ENCODE peak calls at places on chromosomes 5 and 9, in eight cellular contexts. O is CD8-positive, alpha-beta T cell; J is dorsolateral prefrontal cortex; D is stomach; T is CD8-positive, alpha-beta memory T cell; L is heart right ventricle; Z is A673; B is mammary epithelial cell. P is an unnamed sample.

GRCh38 chr9:116800885-116801284 is 113.8 kb downstream of the TRIM32 start:
- DNase-seq in O (no peak), J (peak), D (no peak), T (no peak), L (no peak), Z (peak), B (no peak), P (no peak)

GRCh38 chr5:7856855-7857254 is 5.9 kb upstream of the CFAP90 start:
- DNase-seq in O (no peak), J (peak), D (no peak), T (no peak), L (no peak), Z (peak), B (no peak), P (peak)

GRCh38 chr5:13609504-13609903 is 335.0 kb downstream of the DNAH5 start:
- DNase-seq in O (no peak), J (no peak), D (no peak), T (no peak), L (no peak), Z (no peak), B (no peak), P (no peak)

GRCh38 chr9:136546697-136547481 is 1.0 kb upstream of the NOTCH1 start:
- DNase-seq in O (no peak), J (peak), D (peak), T (peak), L (peak), Z (peak), B (peak), P (peak)

GRCh38 chr5:170614071-170614490 is 110.3 kb downstream of the KCNIP1 start:
- DNase-seq in O (no peak), J (no peak), D (no peak), T (no peak), L (no peak), Z (peak), B (no peak), P (no peak)

GRCh38 chr9:131597246-131597645 is 51.9 kb downstream of the PRRT1B start:
- DNase-seq in O (no peak), J (no peak), D (no peak), T (no peak), L (no peak), Z (no peak), B (no peak), P (no peak)

GRCh38 chr5:181260720-181261319 is at the start of gene TRIM52:
- DNase-seq in O (peak), J (peak), D (peak), T (peak), L (peak), Z (peak), B (peak), P (peak)

GRCh38 chr9:114738581-114739316 is 56.8 kb upstream of the TEX48 start:
- DNase-seq in O (peak), J (peak), D (peak), T (peak), L (peak), Z (peak), B (peak), P (peak)

GRCh38 chr5:7970816-7971215 is 101.9 kb downstream of the MTRR start:
- DNase-seq in O (no peak), J (no peak), D (no peak), T (no peak), L (no peak), Z (no peak), B (no peak), P (no peak)

GRCh38 chr9:21567926-21568325 is 85.8 kb upstream of the IFNE start:
- DNase-seq in O (no peak), J (no peak), D (no peak), T (no peak), L (no peak), Z (no peak), B (no peak), P (no peak)

GRCh38 chr5:150945501-150945900 is 40.7 kb upstream of the ZNF300 start:
- DNase-seq in O (no peak), J (no peak), D (no peak), T (no peak), L (no peak), Z (no peak), B (peak), P (no peak)

GRCh38 chr9:121249563-121249962 is 18.4 kb upstream of the GSN start:
- DNase-seq in O (no peak), J (no peak), D (no peak), T (no peak), L (no peak), Z (no peak), B (no peak), P (no peak)

GRCh38 chr5:34676409-34676808 is 20.3 kb downstream of the RAI14 start:
- DNase-seq in O (no peak), J (no peak), D (no peak), T (no peak), L (no peak), Z (no peak), B (peak), P (peak)

GRCh38 chr9:131732636-131733340 is 7.1 kb downstream of the RAPGEF1 start:
- DNase-seq in O (no peak), J (no peak), D (no peak), T (peak), L (no peak), Z (no peak), B (no peak), P (no peak)

GRCh38 chr5:55258339-55258738 is 24.9 kb upstream of the CCNO start:
- DNase-seq in O (no peak), J (no peak), D (no peak), T (no peak), L (no peak), Z (no peak), B (no peak), P (no peak)

GRCh38 chr9:137385061-137385655 is 37.8 kb downstream of the EXD3 start:
- DNase-seq in O (no peak), J (no peak), D (no peak), T (no peak), L (no peak), Z (no peak), B (no peak), P (no peak)

GRCh38 chr9:110744753-110745522 is 76.3 kb downstream of the MUSK start:
- DNase-seq in O (no peak), J (no peak), D (no peak), T (no peak), L (no peak), Z (peak), B (peak), P (no peak)

GRCh38 chr5:10576790-10577189 is 12.9 kb downstream of the ANKRD33B start:
- DNase-seq in O (no peak), J (peak), D (no peak), T (no peak), L (no peak), Z (no peak), B (no peak), P (no peak)

GRCh38 chr5:58459276-58459859 is 518 bp downstream of the PLK2 start:
- DNase-seq in O (no peak), J (no peak), D (peak), T (no peak), L (peak), Z (peak), B (peak), P (peak)

GRCh38 chr5:149317281-149318048 is 27.8 kb upstream of the GRPEL2 start:
- DNase-seq in O (no peak), J (no peak), D (peak), T (peak), L (no peak), Z (peak), B (peak), P (no peak)

GRCh38 chr5:125484272-125485002 is 738.0 kb upstream of the ZNF608 start:
- DNase-seq in O (no peak), J (peak), D (peak), T (no peak), L (peak), Z (peak), B (peak), P (no peak)

GRCh38 chr5:136132087-136132486 is 558 bp upstream of the SMAD5 start:
- DNase-seq in O (no peak), J (peak), D (no peak), T (no peak), L (peak), Z (peak), B (no peak), P (no peak)

GRCh38 chr5:41815261-41815660 is 55.0 kb downstream of the OXCT1 start:
- DNase-seq in O (no peak), J (no peak), D (no peak), T (no peak), L (no peak), Z (no peak), B (no peak), P (no peak)

GRCh38 chr9:133701321-133701980 is 36.7 kb downstream of the SARDH start:
- DNase-seq in O (no peak), J (peak), D (no peak), T (peak), L (no peak), Z (no peak), B (no peak), P (peak)

GRCh38 chr5:112121268-112121667 is 297.8 kb downstream of the EPB41L4A start:
- DNase-seq in O (no peak), J (no peak), D (no peak), T (no peak), L (no peak), Z (no peak), B (no peak), P (no peak)

GRCh38 chr9:94941211-94941875 is 214.8 kb downstream of the AOPEP start:
- DNase-seq in O (no peak), J (no peak), D (no peak), T (no peak), L (no peak), Z (no peak), B (no peak), P (no peak)

GRCh38 chr9:88988796-88989641 is 2.2 kb upstream of the S1PR3 start:
- DNase-seq in O (no peak), J (no peak), D (no peak), T (no peak), L (no peak), Z (peak), B (peak), P (no peak)
- H3K27ac ChIP-seq in O (no peak), J (no peak), D (peak), T (no peak), L (peak), Z (peak), B (no peak), P (no peak)

GRCh38 chr5:52786391-52786790 is 1.3 kb upstream of the ITGA1 start:
- DNase-seq in O (no peak), J (no peak), D (no peak), T (no peak), L (no peak), Z (no peak), B (no peak), P (no peak)
- H3K4me3 ChIP-seq in O (no peak), J (no peak), D (no peak), T (no peak), L (no peak), Z (no peak), B (no peak), P (no peak)

DNA sequence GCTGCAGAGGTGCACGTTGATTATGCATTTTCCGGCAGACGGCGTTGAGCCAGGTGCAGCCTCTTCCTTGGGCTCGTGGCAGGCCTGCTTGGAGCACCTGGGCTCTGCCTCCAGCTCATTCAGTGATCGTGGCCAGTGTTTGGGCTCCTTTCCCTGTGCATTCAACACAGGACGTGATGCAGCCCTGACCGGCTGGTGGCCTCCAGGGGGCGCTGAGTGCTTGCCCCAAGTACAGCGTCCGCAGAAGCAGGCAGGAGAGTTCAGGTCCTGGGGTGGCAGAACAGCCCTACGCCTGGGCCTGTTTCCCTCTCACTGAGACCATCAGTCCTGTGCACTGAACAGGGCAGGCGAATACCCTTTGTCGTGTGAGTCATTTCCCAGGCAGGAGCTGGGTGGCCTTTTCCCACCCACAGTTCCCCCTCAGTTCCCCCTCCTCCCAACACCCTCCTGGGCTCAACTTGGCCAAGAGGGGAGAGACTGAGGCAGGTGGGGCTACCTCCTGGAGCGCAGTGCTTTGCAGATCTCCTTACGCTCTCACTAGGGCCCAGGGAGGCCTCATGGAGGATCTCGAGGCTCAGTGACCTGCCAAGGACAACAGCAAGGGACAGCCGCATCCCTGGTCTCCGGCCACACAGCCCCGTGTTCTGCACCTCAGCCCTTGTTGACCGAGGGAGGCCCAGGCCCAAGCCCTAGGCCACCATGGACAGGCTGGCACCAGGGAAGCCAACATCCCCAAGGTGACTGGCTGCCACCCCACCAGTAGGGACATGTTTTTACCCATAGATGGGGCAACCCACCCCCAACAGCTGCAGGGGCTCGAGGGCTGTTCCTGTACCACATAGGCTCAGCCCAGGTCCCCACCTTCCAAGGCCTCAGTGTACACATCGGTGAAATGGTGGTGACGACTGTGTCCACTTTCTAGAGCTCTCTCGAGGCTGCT is 52.9 kb downstream of the LRSAM1 start:
- DNase-seq in O (peak), J (peak), D (peak), T (peak), L (peak), Z (peak), B (peak), P (peak)
- H3K27ac ChIP-seq in O (no peak), J (no peak), D (peak), T (no peak), L (peak), Z (no peak), B (no peak), P (no peak)

DNA sequence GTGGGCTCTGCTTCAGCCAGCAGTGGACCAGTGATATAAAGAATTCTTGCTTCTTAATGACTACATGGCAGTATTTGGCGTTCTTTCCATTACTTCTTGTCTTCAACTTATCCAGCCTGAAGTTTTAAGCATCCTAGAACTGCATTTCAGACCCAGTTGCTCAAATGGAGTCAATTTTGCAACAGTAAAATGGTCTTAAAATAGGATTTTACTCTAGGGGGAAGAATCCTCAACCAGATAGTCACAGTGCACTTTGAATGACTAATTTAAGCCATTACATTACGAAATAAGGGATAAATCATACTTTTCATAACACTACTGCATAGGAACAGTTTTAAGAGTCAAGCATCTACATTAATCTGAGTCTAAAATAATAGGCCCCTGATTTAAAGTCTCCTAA is 1.5 kb upstream of the SMARCA2 start:
- DNase-seq in O (no peak), J (no peak), D (no peak), T (no peak), L (no peak), Z (no peak), B (peak), P (no peak)
- H3K4me3 ChIP-seq in O (no peak), J (peak), D (peak), T (no peak), L (peak), Z (peak), B (peak), P (no peak)

GRCh38 chr9:13786131-13786530 is 506.6 kb upstream of the MPDZ start:
- DNase-seq in O (no peak), J (no peak), D (no peak), T (no peak), L (peak), Z (no peak), B (no peak), P (no peak)
- H3K27ac ChIP-seq in O (no peak), J (no peak), D (no peak), T (no peak), L (peak), Z (no peak), B (no peak), P (no peak)